ENCODE peak calls at places on chromosome 9, in ten cellular contexts. One of them, this sample, is unnamed.

GRCh38 chr9:31347082-31347617 is 1037.3 kb upstream of the ACO1 start:
- DNase-seq in RPMI7951: peak
- DNase-seq in tibial nerve: no peak
- DNase-seq in EH: no peak
- DNase-seq in naive thymus-derived CD8-positive, alpha-beta T cell: no peak
- DNase-seq in HEK293T: no peak
- DNase-seq in ascending aorta: no peak
- DNase-seq in activated CD8-positive, alpha-beta memory T cell treated with anti-CD3 and anti-CD28 coated beads, Interleukin-2, amount 50 U/mL, for 4 hours: no peak
- DNase-seq in AG09319: no peak
- DNase-seq in HuH-7: no peak
- DNase-seq in this sample: peak

GRCh38 chr9:99249619-99250018 is 27.5 kb downstream of the SEC61B start:
- DNase-seq in RPMI7951: no peak
- DNase-seq in tibial nerve: no peak
- DNase-seq in EH: peak
- DNase-seq in naive thymus-derived CD8-positive, alpha-beta T cell: no peak
- DNase-seq in HEK293T: no peak
- DNase-seq in ascending aorta: no peak
- DNase-seq in activated CD8-positive, alpha-beta memory T cell treated with anti-CD3 and anti-CD28 coated beads, Interleukin-2, amount 50 U/mL, for 4 hours: no peak
- DNase-seq in AG09319: no peak
- DNase-seq in HuH-7: no peak
- DNase-seq in this sample: no peak

GRCh38 chr9:91654527-91654926 is 230.9 kb upstream of the NFIL3 start:
- DNase-seq in RPMI7951: no peak
- DNase-seq in tibial nerve: no peak
- DNase-seq in EH: no peak
- DNase-seq in naive thymus-derived CD8-positive, alpha-beta T cell: no peak
- DNase-seq in HEK293T: no peak
- DNase-seq in ascending aorta: no peak
- DNase-seq in activated CD8-positive, alpha-beta memory T cell treated with anti-CD3 and anti-CD28 coated beads, Interleukin-2, amount 50 U/mL, for 4 hours: no peak
- DNase-seq in AG09319: no peak
- DNase-seq in HuH-7: no peak
- DNase-seq in this sample: no peak

GRCh38 chr9:16417101-16417500 is 453.4 kb downstream of the BNC2 start:
- DNase-seq in RPMI7951: peak
- DNase-seq in tibial nerve: no peak
- DNase-seq in EH: peak
- DNase-seq in naive thymus-derived CD8-positive, alpha-beta T cell: no peak
- DNase-seq in HEK293T: no peak
- DNase-seq in ascending aorta: no peak
- DNase-seq in activated CD8-positive, alpha-beta memory T cell treated with anti-CD3 and anti-CD28 coated beads, Interleukin-2, amount 50 U/mL, for 4 hours: no peak
- DNase-seq in AG09319: peak
- DNase-seq in HuH-7: no peak
- DNase-seq in this sample: peak

GRCh38 chr9:16191691-16192402 is 639.0 kb downstream of the CCDC171 start:
- DNase-seq in RPMI7951: peak
- DNase-seq in tibial nerve: peak
- DNase-seq in EH: peak
- DNase-seq in naive thymus-derived CD8-positive, alpha-beta T cell: peak
- DNase-seq in HEK293T: peak
- DNase-seq in ascending aorta: peak
- DNase-seq in activated CD8-positive, alpha-beta memory T cell treated with anti-CD3 and anti-CD28 coated beads, Interleukin-2, amount 50 U/mL, for 4 hours: peak
- DNase-seq in AG09319: peak
- DNase-seq in HuH-7: peak
- DNase-seq in this sample: peak

GRCh38 chr9:30243467-30243866 is 2141.0 kb upstream of the ACO1 start:
- DNase-seq in RPMI7951: no peak
- DNase-seq in tibial nerve: no peak
- DNase-seq in EH: no peak
- DNase-seq in naive thymus-derived CD8-positive, alpha-beta T cell: no peak
- DNase-seq in HEK293T: no peak
- DNase-seq in ascending aorta: no peak
- DNase-seq in activated CD8-positive, alpha-beta memory T cell treated with anti-CD3 and anti-CD28 coated beads, Interleukin-2, amount 50 U/mL, for 4 hours: no peak
- DNase-seq in AG09319: no peak
- DNase-seq in HuH-7: no peak
- DNase-seq in this sample: no peak

GRCh38 chr9:128009639-128010038 is 28.9 kb upstream of the EEIG1 start:
- DNase-seq in RPMI7951: no peak
- DNase-seq in tibial nerve: no peak
- DNase-seq in EH: no peak
- DNase-seq in naive thymus-derived CD8-positive, alpha-beta T cell: no peak
- DNase-seq in HEK293T: no peak
- DNase-seq in ascending aorta: no peak
- DNase-seq in activated CD8-positive, alpha-beta memory T cell treated with anti-CD3 and anti-CD28 coated beads, Interleukin-2, amount 50 U/mL, for 4 hours: no peak
- DNase-seq in AG09319: no peak
- DNase-seq in HuH-7: no peak
- DNase-seq in this sample: no peak

GRCh38 chr9:129363216-129363873 is 185.3 kb upstream of the IER5L start:
- DNase-seq in RPMI7951: no peak
- DNase-seq in tibial nerve: no peak
- DNase-seq in EH: no peak
- DNase-seq in naive thymus-derived CD8-positive, alpha-beta T cell: no peak
- DNase-seq in HEK293T: no peak
- DNase-seq in ascending aorta: no peak
- DNase-seq in activated CD8-positive, alpha-beta memory T cell treated with anti-CD3 and anti-CD28 coated beads, Interleukin-2, amount 50 U/mL, for 4 hours: no peak
- DNase-seq in AG09319: no peak
- DNase-seq in HuH-7: no peak
- DNase-seq in this sample: no peak

GRCh38 chr9:74639112-74639511 is 142.0 kb downstream of the RORB start:
- DNase-seq in RPMI7951: no peak
- DNase-seq in tibial nerve: no peak
- DNase-seq in EH: no peak
- DNase-seq in naive thymus-derived CD8-positive, alpha-beta T cell: no peak
- DNase-seq in HEK293T: no peak
- DNase-seq in ascending aorta: no peak
- DNase-seq in activated CD8-positive, alpha-beta memory T cell treated with anti-CD3 and anti-CD28 coated beads, Interleukin-2, amount 50 U/mL, for 4 hours: no peak
- DNase-seq in AG09319: no peak
- DNase-seq in HuH-7: no peak
- DNase-seq in this sample: no peak

GRCh38 chr9:114377046-114377445 is 10.7 kb downstream of the AKNA start:
- DNase-seq in RPMI7951: no peak
- DNase-seq in tibial nerve: no peak
- DNase-seq in EH: no peak
- DNase-seq in naive thymus-derived CD8-positive, alpha-beta T cell: no peak
- DNase-seq in HEK293T: no peak
- DNase-seq in ascending aorta: no peak
- DNase-seq in activated CD8-positive, alpha-beta memory T cell treated with anti-CD3 and anti-CD28 coated beads, Interleukin-2, amount 50 U/mL, for 4 hours: no peak
- DNase-seq in AG09319: no peak
- DNase-seq in HuH-7: no peak
- DNase-seq in this sample: no peak

GRCh38 chr9:121569266-121569648 is 69.6 kb upstream of the GGTA1 start:
- DNase-seq in RPMI7951: no peak
- DNase-seq in tibial nerve: no peak
- DNase-seq in EH: no peak
- DNase-seq in naive thymus-derived CD8-positive, alpha-beta T cell: no peak
- DNase-seq in HEK293T: no peak
- DNase-seq in ascending aorta: no peak
- DNase-seq in activated CD8-positive, alpha-beta memory T cell treated with anti-CD3 and anti-CD28 coated beads, Interleukin-2, amount 50 U/mL, for 4 hours: no peak
- DNase-seq in AG09319: no peak
- DNase-seq in HuH-7: no peak
- DNase-seq in this sample: no peak

GRCh38 chr9:33737811-33738606 is 57.4 kb upstream of the PRSS3 start:
- DNase-seq in RPMI7951: peak
- DNase-seq in tibial nerve: no peak
- DNase-seq in EH: peak
- DNase-seq in naive thymus-derived CD8-positive, alpha-beta T cell: peak
- DNase-seq in HEK293T: peak
- DNase-seq in ascending aorta: no peak
- DNase-seq in activated CD8-positive, alpha-beta memory T cell treated with anti-CD3 and anti-CD28 coated beads, Interleukin-2, amount 50 U/mL, for 4 hours: no peak
- DNase-seq in AG09319: peak
- DNase-seq in HuH-7: peak
- DNase-seq in this sample: peak

GRCh38 chr9:21434202-21435014 is 5.8 kb upstream of the IFNA1 start:
- DNase-seq in RPMI7951: peak
- DNase-seq in tibial nerve: no peak
- DNase-seq in EH: peak
- DNase-seq in naive thymus-derived CD8-positive, alpha-beta T cell: peak
- DNase-seq in HEK293T: peak
- DNase-seq in ascending aorta: no peak
- DNase-seq in activated CD8-positive, alpha-beta memory T cell treated with anti-CD3 and anti-CD28 coated beads, Interleukin-2, amount 50 U/mL, for 4 hours: peak
- DNase-seq in AG09319: peak
- DNase-seq in HuH-7: no peak
- DNase-seq in this sample: peak

GRCh38 chr9:37264539-37264938 is 144.2 kb downstream of the ZCCHC7 start:
- DNase-seq in RPMI7951: no peak
- DNase-seq in tibial nerve: no peak
- DNase-seq in EH: no peak
- DNase-seq in naive thymus-derived CD8-positive, alpha-beta T cell: no peak
- DNase-seq in HEK293T: no peak
- DNase-seq in ascending aorta: no peak
- DNase-seq in activated CD8-positive, alpha-beta memory T cell treated with anti-CD3 and anti-CD28 coated beads, Interleukin-2, amount 50 U/mL, for 4 hours: no peak
- DNase-seq in AG09319: no peak
- DNase-seq in HuH-7: no peak
- DNase-seq in this sample: no peak

GRCh38 chr9:26863074-26863473 is 29.5 kb downstream of the CAAP1 start:
- DNase-seq in RPMI7951: peak
- DNase-seq in tibial nerve: no peak
- DNase-seq in EH: peak
- DNase-seq in naive thymus-derived CD8-positive, alpha-beta T cell: no peak
- DNase-seq in HEK293T: no peak
- DNase-seq in ascending aorta: no peak
- DNase-seq in activated CD8-positive, alpha-beta memory T cell treated with anti-CD3 and anti-CD28 coated beads, Interleukin-2, amount 50 U/mL, for 4 hours: no peak
- DNase-seq in AG09319: no peak
- DNase-seq in HuH-7: no peak
- DNase-seq in this sample: peak

GRCh38 chr9:112644449-112644965 is 73.4 kb downstream of the INIP start:
- DNase-seq in RPMI7951: no peak
- DNase-seq in tibial nerve: no peak
- DNase-seq in EH: no peak
- DNase-seq in naive thymus-derived CD8-positive, alpha-beta T cell: no peak
- DNase-seq in HEK293T: no peak
- DNase-seq in ascending aorta: no peak
- DNase-seq in activated CD8-positive, alpha-beta memory T cell treated with anti-CD3 and anti-CD28 coated beads, Interleukin-2, amount 50 U/mL, for 4 hours: no peak
- DNase-seq in AG09319: no peak
- DNase-seq in HuH-7: no peak
- DNase-seq in this sample: no peak

GRCh38 chr9:4099961-4100360 is 199.9 kb downstream of the GLIS3 start:
- DNase-seq in RPMI7951: peak
- DNase-seq in tibial nerve: no peak
- DNase-seq in EH: peak
- DNase-seq in naive thymus-derived CD8-positive, alpha-beta T cell: no peak
- DNase-seq in HEK293T: no peak
- DNase-seq in ascending aorta: no peak
- DNase-seq in activated CD8-positive, alpha-beta memory T cell treated with anti-CD3 and anti-CD28 coated beads, Interleukin-2, amount 50 U/mL, for 4 hours: no peak
- DNase-seq in AG09319: no peak
- DNase-seq in HuH-7: no peak
- DNase-seq in this sample: peak

GRCh38 chr9:26744362-26744965 is 148.1 kb downstream of the CAAP1 start:
- DNase-seq in RPMI7951: peak
- DNase-seq in tibial nerve: no peak
- DNase-seq in EH: peak
- DNase-seq in naive thymus-derived CD8-positive, alpha-beta T cell: no peak
- DNase-seq in HEK293T: no peak
- DNase-seq in ascending aorta: no peak
- DNase-seq in activated CD8-positive, alpha-beta memory T cell treated with anti-CD3 and anti-CD28 coated beads, Interleukin-2, amount 50 U/mL, for 4 hours: no peak
- DNase-seq in AG09319: peak
- DNase-seq in HuH-7: no peak
- DNase-seq in this sample: peak

GRCh38 chr9:8020161-8020560 is 220.6 kb upstream of the DMAC1 start:
- DNase-seq in RPMI7951: no peak
- DNase-seq in tibial nerve: no peak
- DNase-seq in EH: no peak
- DNase-seq in naive thymus-derived CD8-positive, alpha-beta T cell: no peak
- DNase-seq in HEK293T: no peak
- DNase-seq in ascending aorta: no peak
- DNase-seq in activated CD8-positive, alpha-beta memory T cell treated with anti-CD3 and anti-CD28 coated beads, Interleukin-2, amount 50 U/mL, for 4 hours: no peak
- DNase-seq in AG09319: no peak
- DNase-seq in HuH-7: no peak
- DNase-seq in this sample: no peak

GRCh38 chr9:104748359-104749031 is 1.0 kb downstream of the NIPSNAP3A start:
- DNase-seq in RPMI7951: peak
- DNase-seq in tibial nerve: no peak
- DNase-seq in EH: peak
- DNase-seq in naive thymus-derived CD8-positive, alpha-beta T cell: no peak
- DNase-seq in HEK293T: no peak
- DNase-seq in ascending aorta: no peak
- DNase-seq in activated CD8-positive, alpha-beta memory T cell treated with anti-CD3 and anti-CD28 coated beads, Interleukin-2, amount 50 U/mL, for 4 hours: no peak
- DNase-seq in AG09319: no peak
- DNase-seq in HuH-7: peak
- DNase-seq in this sample: peak

GRCh38 chr9:35905912-35906679 is at the start of gene HRCT1:
- DNase-seq in RPMI7951: peak
- DNase-seq in tibial nerve: peak
- DNase-seq in EH: peak
- DNase-seq in naive thymus-derived CD8-positive, alpha-beta T cell: no peak
- DNase-seq in HEK293T: no peak
- DNase-seq in ascending aorta: peak
- DNase-seq in activated CD8-positive, alpha-beta memory T cell treated with anti-CD3 and anti-CD28 coated beads, Interleukin-2, amount 50 U/mL, for 4 hours: no peak
- DNase-seq in AG09319: peak
- DNase-seq in HuH-7: peak
- DNase-seq in this sample: peak

GRCh38 chr9:42852133-42852532 is 668.7 kb downstream of the SPATA31A6 start:
- DNase-seq in RPMI7951: peak
- DNase-seq in tibial nerve: no peak
- DNase-seq in EH: no peak
- DNase-seq in naive thymus-derived CD8-positive, alpha-beta T cell: no peak
- DNase-seq in HEK293T: no peak
- DNase-seq in ascending aorta: no peak
- DNase-seq in activated CD8-positive, alpha-beta memory T cell treated with anti-CD3 and anti-CD28 coated beads, Interleukin-2, amount 50 U/mL, for 4 hours: no peak
- DNase-seq in AG09319: no peak
- DNase-seq in HuH-7: no peak
- DNase-seq in this sample: peak

GRCh38 chr9:21110708-21111576 is 30.7 kb downstream of the IFNW1 start:
- DNase-seq in RPMI7951: peak
- DNase-seq in tibial nerve: no peak
- DNase-seq in EH: peak
- DNase-seq in naive thymus-derived CD8-positive, alpha-beta T cell: no peak
- DNase-seq in HEK293T: peak
- DNase-seq in ascending aorta: no peak
- DNase-seq in activated CD8-positive, alpha-beta memory T cell treated with anti-CD3 and anti-CD28 coated beads, Interleukin-2, amount 50 U/mL, for 4 hours: no peak
- DNase-seq in AG09319: peak
- DNase-seq in HuH-7: peak
- DNase-seq in this sample: peak

GRCh38 chr9:91378695-91379127 is 17.0 kb upstream of the AUH start:
- DNase-seq in RPMI7951: peak
- DNase-seq in tibial nerve: no peak
- DNase-seq in EH: peak
- DNase-seq in naive thymus-derived CD8-positive, alpha-beta T cell: no peak
- DNase-seq in HEK293T: no peak
- DNase-seq in ascending aorta: no peak
- DNase-seq in activated CD8-positive, alpha-beta memory T cell treated with anti-CD3 and anti-CD28 coated beads, Interleukin-2, amount 50 U/mL, for 4 hours: no peak
- DNase-seq in AG09319: peak
- DNase-seq in HuH-7: no peak
- DNase-seq in this sample: peak

GRCh38 chr9:70021026-70021571 is 22.5 kb upstream of the MAMDC2 start:
- DNase-seq in RPMI7951: peak
- DNase-seq in tibial nerve: peak
- DNase-seq in EH: peak
- DNase-seq in naive thymus-derived CD8-positive, alpha-beta T cell: no peak
- DNase-seq in HEK293T: no peak
- DNase-seq in ascending aorta: no peak
- DNase-seq in activated CD8-positive, alpha-beta memory T cell treated with anti-CD3 and anti-CD28 coated beads, Interleukin-2, amount 50 U/mL, for 4 hours: no peak
- DNase-seq in AG09319: no peak
- DNase-seq in HuH-7: no peak
- DNase-seq in this sample: peak

GRCh38 chr9:136177224-136177623 is 27.7 kb downstream of the LHX3 start:
- DNase-seq in RPMI7951: no peak
- DNase-seq in tibial nerve: no peak
- DNase-seq in EH: no peak
- DNase-seq in naive thymus-derived CD8-positive, alpha-beta T cell: no peak
- DNase-seq in HEK293T: no peak
- DNase-seq in ascending aorta: no peak
- DNase-seq in activated CD8-positive, alpha-beta memory T cell treated with anti-CD3 and anti-CD28 coated beads, Interleukin-2, amount 50 U/mL, for 4 hours: no peak
- DNase-seq in AG09319: no peak
- DNase-seq in HuH-7: no peak
- DNase-seq in this sample: no peak

GRCh38 chr9:37964740-37965081 is 60.8 kb upstream of the SLC25A51 start:
- DNase-seq in RPMI7951: no peak
- DNase-seq in tibial nerve: no peak
- DNase-seq in EH: no peak
- DNase-seq in naive thymus-derived CD8-positive, alpha-beta T cell: no peak
- DNase-seq in HEK293T: no peak
- DNase-seq in ascending aorta: no peak
- DNase-seq in activated CD8-positive, alpha-beta memory T cell treated with anti-CD3 and anti-CD28 coated beads, Interleukin-2, amount 50 U/mL, for 4 hours: no peak
- DNase-seq in AG09319: no peak
- DNase-seq in HuH-7: no peak
- DNase-seq in this sample: no peak

GRCh38 chr9:114538241-114538640 is 33.0 kb upstream of the WHRN start:
- DNase-seq in RPMI7951: no peak
- DNase-seq in tibial nerve: no peak
- DNase-seq in EH: no peak
- DNase-seq in naive thymus-derived CD8-positive, alpha-beta T cell: peak
- DNase-seq in HEK293T: no peak
- DNase-seq in ascending aorta: no peak
- DNase-seq in activated CD8-positive, alpha-beta memory T cell treated with anti-CD3 and anti-CD28 coated beads, Interleukin-2, amount 50 U/mL, for 4 hours: no peak
- DNase-seq in AG09319: no peak
- DNase-seq in HuH-7: no peak
- DNase-seq in this sample: no peak